ENCODE peak calls at places on chromosomes 12 and 14, in four cellular contexts. S, H, V and K are unnamed samples.

GRCh38 chr14:37369446-37369845 is 171.7 kb downstream of the MIPOL1 start:
- DNase-seq in S (no peak), H (no peak), V (no peak), K (no peak)

GRCh38 chr12:62834971-62835547 is 99.9 kb downstream of the PPM1H start:
- DNase-seq in S (no peak), H (no peak), V (no peak), K (no peak)

GRCh38 chr14:50530794-50531193 is 1.6 kb downstream of the MAP4K5 start:
- DNase-seq in S (no peak), H (no peak), V (no peak), K (no peak)

GRCh38 chr12:52280796-52281560 is 6.5 kb downstream of the KRT86 start:
- DNase-seq in S (peak), H (peak), V (peak), K (peak)

GRCh38 chr14:75906680-75907280 is 75.0 kb downstream of the TGFB3 start:
- DNase-seq in S (peak), H (peak), V (peak), K (no peak)

GRCh38 chr12:42607584-42607984 is 18.0 kb upstream of the PRICKLE1 start:
- DNase-seq in S (no peak), H (no peak), V (no peak), K (no peak)

GRCh38 chr14:100911665-100912316 is 8.3 kb upstream of the RTL1 start:
- DNase-seq in S (no peak), H (no peak), V (no peak), K (no peak)

GRCh38 chr14:86911506-86911905 is 1081.5 kb downstream of the GALC start:
- DNase-seq in S (no peak), H (no peak), V (no peak), K (no peak)

GRCh38 chr14:82431031-82431430 is 897.4 kb upstream of the SEL1L start:
- DNase-seq in S (no peak), H (peak), V (no peak), K (no peak)

DNA sequence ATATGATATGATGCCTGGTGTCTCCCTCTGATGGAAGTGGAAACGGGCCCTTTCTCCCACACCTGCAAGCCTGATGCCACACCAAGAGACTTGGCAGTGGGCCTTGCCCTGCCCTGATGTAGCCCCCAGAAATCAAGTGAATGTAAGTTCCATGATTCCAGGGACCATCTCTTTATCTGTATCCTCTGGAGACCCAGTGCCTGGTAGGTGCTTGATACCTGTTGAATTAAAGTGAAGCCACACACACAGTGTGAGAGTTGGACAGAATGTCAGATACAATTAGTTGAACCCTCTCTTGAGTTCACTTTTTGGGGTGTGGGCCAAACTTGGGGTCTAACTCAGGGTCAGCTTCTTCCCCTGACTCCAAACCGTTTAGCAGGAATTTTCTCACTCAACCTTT is 4.8 kb upstream of the RAB35 start:
- DNase-seq in S (no peak), H (no peak), V (no peak), K (no peak)
- H3K4me3 ChIP-seq in S (no peak), H (no peak), V (no peak), K (no peak)

DNA sequence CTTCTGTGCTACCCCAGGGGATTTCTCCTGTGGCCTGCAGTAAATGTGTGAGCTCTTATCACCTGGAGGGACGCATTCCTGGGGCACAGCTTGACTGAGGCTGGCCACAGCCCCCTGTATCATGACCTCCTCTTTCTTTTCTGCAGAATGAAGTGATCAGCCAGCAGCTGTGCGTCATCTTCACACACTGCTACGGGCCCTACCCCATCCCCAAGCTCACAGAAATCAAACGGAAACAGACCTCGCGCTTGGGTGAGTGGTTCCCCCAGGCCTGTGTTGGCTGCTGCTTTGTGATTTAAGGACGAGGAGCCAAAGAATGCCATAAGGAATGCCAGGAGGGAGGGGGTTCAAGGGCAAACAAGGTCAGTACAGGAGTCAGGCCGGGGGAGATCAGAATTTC is 50.5 kb upstream of the PWP1 start:
- DNase-seq in S (no peak), H (peak), V (no peak), K (no peak)
- H3K27ac ChIP-seq in S (no peak), H (peak), V (no peak), K (no peak)

DNA sequence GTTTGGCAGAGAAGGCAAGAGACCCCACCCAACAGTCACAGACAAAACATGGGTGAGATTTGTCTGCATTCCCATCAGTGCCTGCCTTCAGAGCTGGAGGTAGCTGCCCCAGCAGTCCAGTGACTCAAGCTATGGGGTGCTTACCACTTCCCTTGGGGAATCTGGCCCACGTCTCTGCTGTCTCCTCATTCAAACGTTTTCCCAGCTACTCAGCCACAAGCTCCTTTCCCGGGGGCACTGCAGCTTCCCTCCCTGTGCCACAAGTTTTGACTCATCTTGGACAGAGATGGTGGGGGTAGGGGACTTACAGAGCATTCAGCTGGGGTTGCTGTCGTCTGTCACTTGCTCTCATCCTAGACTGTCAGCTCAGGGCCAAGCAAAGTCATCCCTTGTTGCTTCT is 66.6 kb downstream of the FBXL14 start:
- DNase-seq in S (no peak), H (no peak), V (no peak), K (peak)
- H3K4me3 ChIP-seq in S (no peak), H (no peak), V (no peak), K (no peak)

GRCh38 chr12:93823616-93824410 is 146.6 kb downstream of the CRADD start:
- DNase-seq in S (no peak), H (no peak), V (no peak), K (no peak)

GRCh38 chr12:93827179-93827578 is 150.0 kb downstream of the CRADD start:
- DNase-seq in S (no peak), H (no peak), V (no peak), K (no peak)

GRCh38 chr12:93825926-93826599 is 148.9 kb downstream of the CRADD start:
- DNase-seq in S (no peak), H (no peak), V (no peak), K (no peak)

GRCh38 chr12:93825501-93825888 is 148.3 kb downstream of the CRADD start:
- DNase-seq in S (no peak), H (no peak), V (no peak), K (no peak)

GRCh38 chr12:93824514-93825500 is 147.6 kb downstream of the CRADD start:
- DNase-seq in S (no peak), H (no peak), V (no peak), K (no peak)
- H3K27ac ChIP-seq in S (peak), H (peak), V (no peak), K (peak)

GRCh38 chr12:109290061-109290460 is 19.0 kb downstream of the FOXN4 start:
- DNase-seq in S (no peak), H (no peak), V (no peak), K (no peak)

GRCh38 chr12:109292342-109292711 is 16.8 kb downstream of the FOXN4 start:
- DNase-seq in S (no peak), H (no peak), V (no peak), K (no peak)

GRCh38 chr12:109293106-109293505 is 16.0 kb downstream of the FOXN4 start:
- DNase-seq in S (no peak), H (no peak), V (no peak), K (no peak)

GRCh38 chr12:109291531-109292341 is 17.3 kb downstream of the FOXN4 start:
- DNase-seq in S (no peak), H (peak), V (peak), K (peak)

DNA sequence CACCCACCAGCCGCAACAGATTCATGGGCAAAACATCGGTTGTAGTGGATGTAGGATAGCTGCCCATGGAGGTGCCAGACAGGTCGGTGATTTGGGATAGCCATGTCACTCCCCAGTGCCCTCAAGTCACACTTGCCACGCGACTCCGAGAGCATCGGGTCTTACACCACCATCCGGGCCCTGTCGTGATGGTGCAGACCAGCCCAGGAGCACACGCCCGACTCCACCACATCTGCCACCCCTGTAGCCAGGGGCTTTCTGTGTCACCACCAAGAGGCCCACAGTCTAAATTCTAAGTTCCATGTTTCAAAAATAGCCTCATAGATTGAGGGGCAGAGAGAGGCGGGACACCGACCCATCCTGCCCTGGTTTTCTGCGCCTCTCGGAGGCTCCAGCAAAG is 18.0 kb downstream of the FOXN4 start:
- DNase-seq in S (no peak), H (no peak), V (no peak), K (no peak)
- H3K4me3 ChIP-seq in S (peak), H (no peak), V (no peak), K (peak)